ENCODE peak calls at places on chromosomes 13 and 19, in four cellular contexts. Y, C, T and I are unnamed samples.
A peak's percentile ranks its signal among the peaks of the same experiment; 100 is the strongest.

GRCh38 chr13:40668335-40668734 is 1.9 kb upstream of the FOXO1 start:
- DNase-seq in T (peak; percentile 55), C (no peak), Y (no peak), I (no peak)

GRCh38 chr13:109869312-109870237 is 83.2 kb upstream of the IRS2 start:
- DNase-seq in C (no peak), Y (no peak), T (no peak), I (peak; percentile 35)

GRCh38 chr19:43759515-43759914 is 4.8 kb upstream of the SMG9 start:
- DNase-seq in C (peak; percentile 71), Y (no peak), T (no peak), I (peak; percentile 59)

GRCh38 chr19:34867631-34868030 is 59.1 kb upstream of the ZNF30 start:
- DNase-seq in Y (no peak), C (no peak), T (no peak), I (no peak)

GRCh38 chr13:66402071-66402470 is 828.1 kb downstream of the PCDH9 start:
- DNase-seq in C (peak; percentile 8), Y (no peak), T (no peak), I (no peak)

GRCh38 chr13:75647126-75647784 is 11.1 kb downstream of the LMO7 start:
- DNase-seq in C (no peak), T (no peak), Y (no peak), I (no peak)

GRCh38 chr13:110485604-110486003 is 75.9 kb downstream of the RAB20 start:
- DNase-seq in C (no peak), Y (no peak), T (no peak), I (no peak)

GRCh38 chr13:42422681-42423080 is 150.7 kb downstream of the AKAP11 start:
- DNase-seq in Y (no peak), C (no peak), T (no peak), I (no peak)

GRCh38 chr19:511101-511841 is 4.0 kb downstream of the TPGS1 start:
- DNase-seq in C (no peak), T (peak; percentile 55), Y (no peak), I (no peak)

GRCh38 chr19:55497777-55498176 is 9.5 kb downstream of the SSC5D start:
- DNase-seq in C (no peak), Y (no peak), T (no peak), I (no peak)

GRCh38 chr19:38049105-38049649 is 142.2 kb downstream of the SIPA1L3 start:
- DNase-seq in C (no peak), Y (no peak), T (peak; percentile 83), I (no peak)

GRCh38 chr19:1752009-1752756 is 1.1 kb upstream of the ONECUT3 start:
- DNase-seq in T (no peak), C (no peak), Y (no peak), I (no peak)

GRCh38 chr13:106522898-106523525 is 12.4 kb downstream of the EFNB2 start:
- DNase-seq in T (no peak), Y (no peak), C (peak; percentile 39), I (no peak)

GRCh38 chr13:34942732-34943674 is 933 bp downstream of the NBEA start:
- DNase-seq in C (peak; percentile 41), T (peak; percentile 17), Y (no peak), I (no peak)

GRCh38 chr13:93959796-93960533 is 519.5 kb downstream of the DCT start:
- DNase-seq in Y (no peak), T (no peak), C (peak; percentile 42), I (no peak)